ENCODE peak calls at places on chromosomes 13 and 19, in eight cellular contexts. P is body of pancreas, V is tibial nerve, H is heart right ventricle, A is Peyer's patch, Z is thoracic aorta, R is left ventricle myocardium inferior, C is IMR-90. J is an unnamed sample.

GRCh38 chr13:25584975-25585374 is 213.2 kb downstream of the ATP8A2 start:
- DNase-seq in P (no peak), V (no peak), H (no peak), A (no peak), Z (no peak), R (no peak), C (no peak), J (no peak)

GRCh38 chr13:113119822-113120189 is 2.8 kb upstream of the F10 start:
- DNase-seq in P (no peak), V (no peak), H (no peak), A (no peak), Z (no peak), R (no peak), C (no peak), J (no peak)

GRCh38 chr13:98598043-98598442 is 21.1 kb upstream of the STK24 start:
- DNase-seq in P (no peak), V (no peak), H (no peak), A (no peak), Z (no peak), R (no peak), C (no peak), J (no peak)

GRCh38 chr19:45215391-45216191 is 29.6 kb downstream of the EXOC3L2 start:
- DNase-seq in P (peak), V (no peak), H (peak), A (no peak), Z (no peak), R (no peak), C (no peak), J (no peak)

GRCh38 chr13:113766035-113766800 is 7.2 kb downstream of the TMEM255B start:
- DNase-seq in P (no peak), V (no peak), H (no peak), A (no peak), Z (no peak), R (no peak), C (no peak), J (no peak)

GRCh38 chr13:80379245-80379644 is 38.3 kb upstream of the SPRY2 start:
- DNase-seq in P (no peak), V (no peak), H (no peak), A (no peak), Z (no peak), R (no peak), C (peak), J (no peak)

GRCh38 chr13:87087741-87088140 is 583.4 kb upstream of the SLITRK5 start:
- DNase-seq in P (no peak), V (no peak), H (no peak), A (no peak), Z (no peak), R (no peak), C (peak), J (no peak)

GRCh38 chr13:33676045-33676699 is 141.8 kb upstream of the RFC3 start:
- DNase-seq in P (peak), V (no peak), H (peak), A (no peak), Z (no peak), R (no peak), C (no peak), J (no peak)

GRCh38 chr19:5932593-5933262 is 18.7 kb downstream of the CAPS start:
- DNase-seq in P (no peak), V (no peak), H (no peak), A (no peak), Z (no peak), R (no peak), C (no peak), J (no peak)

GRCh38 chr19:1814391-1814790 is 2.3 kb upstream of the ATP8B3 start:
- DNase-seq in P (no peak), V (no peak), H (no peak), A (no peak), Z (no peak), R (no peak), C (no peak), J (no peak)

GRCh38 chr19:6667114-6667627 is 2.8 kb downstream of the TNFSF14 start:
- DNase-seq in P (no peak), V (no peak), H (no peak), A (no peak), Z (no peak), R (no peak), C (no peak), J (no peak)

GRCh38 chr13:40438999-40439797 is 227.2 kb downstream of the FOXO1 start:
- DNase-seq in P (peak), V (peak), H (peak), A (no peak), Z (no peak), R (no peak), C (no peak), J (no peak)

GRCh38 chr19:19591133-19591825 is 27.2 kb downstream of the PBX4 start:
- DNase-seq in P (peak), V (peak), H (no peak), A (peak), Z (no peak), R (no peak), C (peak), J (no peak)

GRCh38 chr13:112661291-112661690 is 28.5 kb upstream of the ATP11A start:
- DNase-seq in P (no peak), V (no peak), H (no peak), A (no peak), Z (no peak), R (no peak), C (no peak), J (no peak)

GRCh38 chr13:57137631-57138030 is 3.1 kb upstream of the PRR20A start:
- DNase-seq in P (no peak), V (no peak), H (no peak), A (no peak), Z (no peak), R (no peak), C (no peak), J (no peak)
- H3K27ac ChIP-seq in P (no peak), V (no peak), H (no peak), A (no peak), Z (no peak), R (no peak), C (no peak), J (no peak)

DNA sequence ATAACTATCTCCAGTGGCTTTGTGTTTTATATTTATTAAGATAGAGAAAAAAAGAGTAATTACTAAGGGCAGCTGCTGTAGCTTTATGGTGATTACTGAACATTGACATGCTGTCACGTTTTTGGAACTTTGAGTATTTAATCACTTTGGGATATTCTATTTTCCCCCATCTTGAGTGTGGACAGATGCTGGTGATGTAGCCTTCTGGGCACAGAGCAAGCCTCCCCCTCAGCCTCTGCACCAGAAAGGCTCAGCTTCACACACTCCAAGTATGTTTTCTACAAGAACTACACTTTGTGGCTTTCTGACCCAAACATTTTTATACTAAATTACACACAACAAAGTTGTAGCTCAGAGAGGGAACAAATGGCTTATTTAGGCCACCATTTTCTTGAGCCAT is 1.1 kb downstream of the ALOX5AP start:
- DNase-seq in P (no peak), V (no peak), H (no peak), A (no peak), Z (no peak), R (no peak), C (no peak), J (no peak)
- H3K27ac ChIP-seq in P (no peak), V (no peak), H (no peak), A (peak), Z (no peak), R (no peak), C (no peak), J (peak)

DNA sequence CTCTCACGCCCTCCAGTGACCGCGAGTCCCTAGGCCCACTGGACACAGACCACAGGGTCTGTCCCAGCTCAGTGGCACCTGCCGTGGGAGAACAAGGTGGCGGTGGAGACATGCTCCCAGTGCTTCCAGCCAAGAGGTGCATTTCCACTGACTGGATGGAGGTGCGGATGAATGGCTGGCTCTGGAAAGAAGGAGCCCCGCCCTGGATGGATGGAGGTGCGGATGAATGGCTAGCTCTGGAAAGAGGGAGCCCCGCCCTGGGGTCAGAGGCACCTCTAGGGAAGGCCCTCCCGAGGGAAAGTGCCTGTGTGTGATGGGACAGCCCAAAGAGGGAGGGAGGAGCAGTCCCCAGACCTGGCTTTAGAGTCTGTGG is 32.0 kb downstream of the NAXD start:
- DNase-seq in P (peak), V (no peak), H (no peak), A (no peak), Z (no peak), R (no peak), C (no peak), J (no peak)
- H3K27ac ChIP-seq in P (no peak), V (no peak), H (no peak), A (no peak), Z (no peak), R (no peak), C (no peak), J (no peak)

GRCh38 chr19:39811064-39811463 is 22.9 kb downstream of the DYRK1B start:
- DNase-seq in P (no peak), V (no peak), H (no peak), A (no peak), Z (no peak), R (no peak), C (no peak), J (no peak)
- H3K27ac ChIP-seq in P (no peak), V (no peak), H (no peak), A (no peak), Z (no peak), R (no peak), C (no peak), J (no peak)

J was measured in substantia nigra.